ENCODE peak calls at places on chromosomes 6 and 20, in four cellular contexts. K is NCI-H1105 treated with DMSO at 0.1 percent for 48 hours, X is GM03348, B is T-helper 2 cell. E is an unnamed sample.

GRCh38 chr6:32196682-32197616 is 4.5 kb upstream of the GPSM3 start:
- DNase-seq in K (no peak), X (no peak), B (no peak), E (no peak)

GRCh38 chr20:10524034-10524476 is 89.0 kb downstream of the SLX4IP start:
- DNase-seq in K (no peak), X (no peak), B (no peak), E (peak)

GRCh38 chr6:118685823-118686449 is 34.5 kb upstream of the CEP85L start:
- DNase-seq in K (no peak), X (no peak), B (no peak), E (no peak)

GRCh38 chr6:44676246-44676790 is 288.8 kb downstream of the CDC5L start:
- DNase-seq in K (no peak), X (no peak), B (no peak), E (no peak)

GRCh38 chr20:1050440-1050839 is 48.3 kb upstream of the RSPO4 start:
- DNase-seq in K (no peak), X (no peak), B (no peak), E (peak)

GRCh38 chr6:80382796-80383195 is 276.3 kb downstream of the BCKDHB start:
- DNase-seq in K (no peak), X (no peak), B (no peak), E (no peak)

GRCh38 chr6:41462980-41463930 is 82.9 kb upstream of the FOXP4 start:
- DNase-seq in K (no peak), X (peak), B (no peak), E (no peak)

GRCh38 chr6:56808871-56809359 is 146.0 kb upstream of the BEND6 start:
- DNase-seq in K (no peak), X (peak), B (no peak), E (no peak)

GRCh38 chr6:44004625-44005506 is 122.4 kb downstream of the MRPL14 start:
- DNase-seq in K (no peak), X (peak), B (no peak), E (no peak)

GRCh38 chr20:46580613-46581012 is 30.2 kb upstream of the OCSTAMP start:
- DNase-seq in K (no peak), X (no peak), B (no peak), E (no peak)

GRCh38 chr20:24990810-24991252 is 1.7 kb downstream of the APMAP start:
- DNase-seq in K (no peak), X (no peak), B (no peak), E (no peak)

GRCh38 chr6:158008894-158009891 is 27.5 kb downstream of the SYNJ2 start:
- DNase-seq in K (no peak), X (peak), B (peak), E (peak)

GRCh38 chr6:132153221-132153896 is 202.2 kb upstream of the CCN2 start:
- DNase-seq in K (no peak), X (peak), B (no peak), E (no peak)

GRCh38 chr20:51768759-51769517 is 748 bp upstream of the ATP9A start:
- DNase-seq in K (no peak), X (no peak), B (no peak), E (no peak)

GRCh38 chr20:2599265-2600060 is 53.0 kb upstream of the NOP56 start:
- DNase-seq in K (no peak), X (no peak), B (no peak), E (no peak)

GRCh38 chr6:74579794-74580193 is 626.1 kb downstream of the COL12A1 start:
- DNase-seq in K (no peak), X (no peak), B (no peak), E (no peak)

GRCh38 chr6:127939442-127940066 is 38.7 kb upstream of the THEMIS start:
- DNase-seq in K (no peak), X (peak), B (no peak), E (no peak)

GRCh38 chr6:155248021-155249001 is 15.5 kb upstream of the CLDN20 start:
- DNase-seq in K (peak), X (peak), B (no peak), E (no peak)

GRCh38 chr6:6890400-6890858 is 217.3 kb upstream of the RREB1 start:
- DNase-seq in K (no peak), X (peak), B (no peak), E (no peak)

GRCh38 chr6:112231609-112232060 is 22.7 kb downstream of the LAMA4 start:
- DNase-seq in K (peak), X (no peak), B (no peak), E (peak)

GRCh38 chr6:6931047-6932025 is 176.4 kb upstream of the RREB1 start:
- DNase-seq in K (no peak), X (no peak), B (no peak), E (no peak)

GRCh38 chr6:113591896-113592827 is 265.0 kb upstream of the MARCKS start:
- DNase-seq in K (peak), X (no peak), B (no peak), E (peak)

GRCh38 chr6:139686308-139686707 is 311.9 kb upstream of the CITED2 start:
- DNase-seq in K (no peak), X (peak), B (no peak), E (no peak)

GRCh38 chr20:15318682-15319081 is 981.3 kb upstream of the FLRT3 start:
- DNase-seq in K (no peak), X (no peak), B (no peak), E (no peak)

GRCh38 chr6:11263185-11263817 is 30.8 kb upstream of the NEDD9 start:
- DNase-seq in K (no peak), X (peak), B (no peak), E (no peak)

GRCh38 chr6:106163966-106164877 is 78.1 kb downstream of the PRDM1 start:
- DNase-seq in K (no peak), X (peak), B (no peak), E (no peak)

GRCh38 chr20:8777866-8778265 is 291.0 kb upstream of the PLCB4 start:
- DNase-seq in K (no peak), X (no peak), B (no peak), E (no peak)

GRCh38 chr20:34037121-34037520 is 43.4 kb downstream of the RALY start:
- DNase-seq in K (no peak), X (no peak), B (peak), E (no peak)

GRCh38 chr6:10322991-10323390 is 91.9 kb downstream of the TFAP2A start:
- DNase-seq in K (no peak), X (no peak), B (no peak), E (no peak)

GRCh38 chr6:5181494-5182287 is 79.1 kb downstream of the LYRM4 start:
- DNase-seq in K (no peak), X (no peak), B (no peak), E (no peak)

GRCh38 chr6:132867055-132867454 is 52.7 kb downstream of the RPS12 start:
- DNase-seq in K (no peak), X (no peak), B (no peak), E (no peak)

E was measured in NCI-H345.